ENCODE peak calls at places on chromosomes 2 and 18, in seven cellular contexts. C, Y, F, I, E, J and W are unnamed samples.

GRCh38 chr2:36277146-36277808 is 78.3 kb upstream of the CRIM1 start:
- DNase-seq in C (no peak), J (no peak), Y (peak; percentile 63), I (peak; percentile 28), F (no peak), E (no peak), W (no peak)

GRCh38 chr2:88950010-88950409 is 258.5 kb downstream of the RPIA start:
- DNase-seq in E (no peak), I (no peak), Y (peak; percentile 29), C (peak; percentile 12), J (peak; percentile 4), F (peak; percentile 64), W (no peak)

GRCh38 chr2:222621893-222622292 is 34.0 kb downstream of the FARSB start:
- DNase-seq in C (no peak), I (no peak), J (no peak), F (no peak), E (no peak), Y (no peak), W (no peak)

GRCh38 chr2:196977491-196977890 is 51.0 kb upstream of the PGAP1 start:
- DNase-seq in I (no peak), E (no peak), F (no peak), Y (no peak), J (no peak), C (no peak), W (no peak)

GRCh38 chr2:68423966-68424650 is 43.0 kb downstream of the FBXO48 start:
- DNase-seq in Y (no peak), E (peak; percentile 98), C (peak; percentile 33), F (no peak), I (no peak), J (no peak), W (peak; percentile 96)

GRCh38 chr18:49910019-49910418 is 96.7 kb upstream of the ACAA2 start:
- DNase-seq in E (no peak), Y (no peak), F (no peak), J (no peak), C (no peak), I (no peak), W (no peak)

GRCh38 chr2:111068435-111069058 is 52.2 kb upstream of the BCL2L11 start:
- DNase-seq in I (no peak), F (peak; percentile 52), J (no peak), C (no peak), E (no peak), Y (no peak), W (no peak)

GRCh38 chr2:224650815-224651439 is 65.2 kb downstream of the CCDC195 start:
- DNase-seq in Y (peak; percentile 69), J (peak; percentile 57), C (peak; percentile 53), I (peak; percentile 38), F (peak; percentile 91), E (no peak), W (no peak)

GRCh38 chr2:71605781-71606241 is 152.4 kb downstream of the DYSF start:
- DNase-seq in F (no peak), C (no peak), I (no peak), J (no peak), E (no peak), Y (no peak), W (no peak)

GRCh38 chr2:81283081-81283480 is 978.5 kb upstream of the LRRTM1 start:
- DNase-seq in C (no peak), I (no peak), F (no peak), J (no peak), E (no peak), Y (peak; percentile 1), W (no peak)

GRCh38 chr2:169301596-169302330 is 60.6 kb downstream of the LRP2 start:
- DNase-seq in F (peak; percentile 35), I (no peak), C (no peak), Y (no peak), J (no peak), E (no peak), W (no peak)

GRCh38 chr2:61763605-61764034 is 90.2 kb downstream of the FAM161A start:
- DNase-seq in F (no peak), J (peak; percentile 45), E (no peak), C (peak; percentile 87), I (peak; percentile 85), Y (peak; percentile 93), W (peak; percentile 68)

GRCh38 chr2:96409543-96410184 is 74.1 kb downstream of the NCAPH start:
- DNase-seq in C (no peak), J (no peak), I (no peak), F (no peak), E (no peak), Y (no peak), W (no peak)

DNA sequence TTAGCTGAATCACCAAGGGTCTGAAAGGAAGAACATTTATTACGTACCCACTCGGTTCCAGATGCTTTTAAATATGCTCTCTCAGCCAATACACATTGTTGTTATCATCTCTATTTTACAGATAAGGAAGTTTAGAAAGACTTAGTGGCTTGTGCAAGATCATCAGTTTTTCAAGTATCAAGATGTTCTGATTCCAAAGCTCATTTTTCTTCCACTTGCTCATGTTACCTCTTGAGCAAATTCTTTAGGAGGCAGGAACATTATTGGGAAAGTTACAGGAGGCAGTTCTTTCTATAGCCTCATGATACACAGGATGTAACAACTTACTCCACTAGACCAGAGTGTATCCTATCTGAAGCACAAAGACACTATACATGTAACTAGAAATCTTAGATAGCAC is 64.9 kb upstream of the MMADHC start:
- DNase-seq in Y (no peak), F (no peak), I (no peak), J (no peak), C (no peak), E (no peak), W (no peak)
- TF ChIP-seq REST in Y (no peak), F (no peak), I (no peak), J (no peak), C (no peak), E (no peak), W (no peak)

DNA sequence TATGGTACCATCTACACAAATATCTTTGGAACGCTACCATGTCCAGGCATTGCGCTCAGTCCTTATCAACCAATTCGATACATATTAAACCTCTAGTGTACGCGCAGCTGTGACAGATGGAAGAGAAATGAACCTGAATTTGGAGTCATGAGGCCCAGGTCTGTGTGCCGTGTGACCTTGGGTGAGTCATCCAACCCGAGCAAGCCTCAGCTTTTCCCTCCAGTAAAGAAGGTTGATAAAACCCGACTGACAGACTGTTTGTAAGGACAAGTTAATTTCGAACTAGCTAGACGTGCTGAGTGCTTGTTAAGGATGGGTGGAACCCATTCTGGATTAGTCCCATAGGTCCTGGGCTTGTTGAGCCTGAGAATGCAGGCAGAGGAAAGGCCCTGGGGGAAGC is 28.2 kb downstream of the GREB1 start:
- DNase-seq in C (peak; percentile 46), F (no peak), E (no peak), I (no peak), J (no peak), Y (no peak), W (no peak)
- TF ChIP-seq REST in C (no peak), F (no peak), E (no peak), I (no peak), J (no peak), Y (no peak), W (no peak)

GRCh38 chr2:50491541-50492114 is 540.3 kb downstream of the NRXN1 start:
- DNase-seq in J (peak; percentile 16), I (peak; percentile 5), Y (peak; percentile 48), F (peak; percentile 59), C (peak; percentile 33), E (no peak), W (no peak)

GRCh38 chr2:50492452-50492851 is 539.5 kb downstream of the NRXN1 start:
- DNase-seq in I (peak; percentile 10), E (peak; percentile 5), C (peak; percentile 58), Y (peak; percentile 64), J (peak; percentile 54), F (peak; percentile 83), W (peak; percentile 17)

DNA sequence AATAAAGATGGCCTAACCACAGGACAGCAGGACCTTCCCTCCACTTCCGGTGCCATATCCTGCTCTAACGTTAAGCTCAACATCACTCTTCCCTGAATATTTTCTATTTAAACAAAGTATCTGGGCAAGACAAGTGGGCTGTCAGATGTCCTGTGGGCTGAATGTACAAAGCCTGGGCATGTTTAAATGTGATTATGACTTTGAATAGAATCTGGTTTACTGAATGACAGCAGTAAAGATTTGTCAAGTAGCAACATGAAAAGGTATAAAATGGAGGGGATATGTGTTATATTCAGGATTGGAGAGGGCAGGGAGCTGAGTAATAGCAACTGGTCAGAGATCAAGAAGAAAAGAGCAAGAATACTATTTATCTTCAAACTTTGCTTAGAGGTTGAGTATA is 540.9 kb downstream of the NRXN1 start:
- DNase-seq in E (no peak), I (no peak), Y (no peak), C (no peak), J (no peak), F (no peak), W (no peak)
- TF ChIP-seq REST in E (no peak), I (no peak), Y (no peak), C (no peak), J (no peak), F (no peak), W (no peak)

DNA sequence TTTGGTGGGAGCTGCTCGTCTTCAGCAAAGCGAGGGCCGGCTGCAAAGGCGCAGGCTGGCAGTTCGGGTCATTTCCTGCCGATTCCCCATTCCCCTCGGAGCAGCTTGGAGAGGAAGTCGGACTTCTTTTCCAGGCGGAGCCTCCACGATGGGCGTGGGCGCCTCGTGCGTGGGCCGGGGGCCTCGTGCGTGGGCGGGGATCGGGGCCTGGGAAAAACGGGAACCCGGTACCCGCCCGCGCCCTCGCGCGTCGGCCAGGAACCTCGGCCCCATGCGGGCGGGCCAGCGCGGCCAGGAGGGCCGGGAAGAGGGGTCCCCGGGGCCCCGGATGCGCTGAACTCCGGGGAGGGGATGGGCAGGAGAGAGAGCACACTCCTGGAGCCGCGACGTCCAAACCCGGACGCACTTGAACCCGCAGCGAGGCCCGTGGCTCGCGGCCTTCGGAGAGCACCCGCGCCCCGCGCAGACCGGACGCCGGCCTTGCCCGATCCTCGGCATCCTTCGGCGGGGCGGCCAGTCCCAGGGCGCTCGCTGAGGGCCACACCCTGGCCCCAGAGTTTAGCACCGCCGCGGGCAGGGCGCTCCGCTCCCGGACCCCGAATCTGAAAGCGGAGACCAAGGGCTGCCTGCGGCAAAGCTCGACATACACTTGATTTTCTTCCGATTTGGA is 368.4 kb downstream of the MTX2 start:
- DNase-seq in C (no peak), J (no peak), F (peak; percentile 74), E (no peak), I (no peak), Y (peak; percentile 75), W (no peak)
- TF ChIP-seq REST in C (no peak), J (no peak), F (no peak), E (no peak), I (no peak), Y (no peak), W (no peak)